ENCODE peak calls at places on chromosomes 12 and 14, in ten cellular contexts. E, N, A, O, U, R, V, S, Y and K are unnamed samples.

GRCh38 chr14:86510503-86510902 is 980.6 kb downstream of the FLRT2 start:
- DNase-seq in E (no peak), O (no peak), N (no peak), A (peak), U (no peak), Y (no peak), S (no peak), V (no peak), R (no peak), K (no peak)

GRCh38 chr12:57124259-57124877 is 3.9 kb upstream of the LRP1 start:
- DNase-seq in O (peak), R (peak), A (peak), N (peak), Y (peak), U (peak), S (peak), V (peak), E (peak), K (peak)

GRCh38 chr14:56338674-56339073 is 220.5 kb downstream of the PELI2 start:
- DNase-seq in V (no peak), A (peak), O (no peak), N (no peak), E (no peak), Y (no peak), R (no peak), S (no peak), U (no peak), K (no peak)

GRCh38 chr12:32918890-32919791 is 22.6 kb upstream of the PKP2 start:
- DNase-seq in R (no peak), O (no peak), V (no peak), U (peak), Y (no peak), A (peak), S (peak), N (peak), E (no peak), K (peak)

GRCh38 chr14:104827173-104828055 is 26.5 kb downstream of the ZBTB42 start:
- DNase-seq in U (peak), N (peak), R (peak), O (peak), Y (peak), E (no peak), A (peak), S (peak), V (no peak), K (peak)

GRCh38 chr12:52059582-52060497 is 8.6 kb downstream of the NR4A1 start:
- DNase-seq in E (no peak), Y (no peak), U (no peak), A (peak), V (no peak), S (no peak), O (no peak), N (no peak), R (no peak), K (no peak)

GRCh38 chr12:31298510-31298904 is 27.4 kb downstream of the SINHCAF start:
- DNase-seq in S (no peak), R (no peak), Y (no peak), E (no peak), U (no peak), V (no peak), A (no peak), N (no peak), O (no peak), K (no peak)

GRCh38 chr12:31582155-31582554 is 8.8 kb downstream of the DENND5B start:
- DNase-seq in R (no peak), U (no peak), V (no peak), E (no peak), A (peak), Y (no peak), N (no peak), S (no peak), O (no peak), K (no peak)

GRCh38 chr12:53973093-53974042 is at the start of gene HOXC11:
- DNase-seq in U (no peak), E (no peak), V (no peak), S (peak), Y (peak), O (no peak), R (no peak), N (no peak), A (no peak), K (peak)

GRCh38 chr14:61565836-61566536 is 129.3 kb upstream of the HIF1A start:
- DNase-seq in E (no peak), N (no peak), Y (no peak), V (no peak), A (peak), O (no peak), U (no peak), R (no peak), S (no peak), K (no peak)

GRCh38 chr12:48160807-48161206 is 3.5 kb upstream of the ASB8 start:
- DNase-seq in E (peak), R (no peak), Y (no peak), S (no peak), V (no peak), N (no peak), U (no peak), O (no peak), A (no peak), K (no peak)

GRCh38 chr12:105462841-105463240 is 132.3 kb downstream of the C12orf75 start:
- DNase-seq in U (no peak), V (no peak), O (no peak), S (no peak), Y (no peak), A (peak), R (no peak), E (no peak), N (no peak), K (no peak)

GRCh38 chr12:109994262-109995175 is 1.6 kb downstream of the GIT2 start:
- DNase-seq in U (no peak), E (no peak), A (no peak), S (no peak), N (no peak), Y (no peak), V (no peak), O (no peak), R (no peak), K (no peak)

GRCh38 chr12:124506145-124506831 is 61.1 kb downstream of the NCOR2 start:
- DNase-seq in O (no peak), N (peak), Y (peak), R (peak), E (peak), A (no peak), V (no peak), S (peak), U (peak), K (peak)

GRCh38 chr14:50063876-50064420 is 52.4 kb downstream of the VCPKMT start:
- DNase-seq in A (no peak), S (no peak), E (no peak), Y (no peak), R (no peak), N (no peak), O (no peak), V (no peak), U (no peak), K (no peak)

GRCh38 chr12:538731-539539 is 79.2 kb downstream of the B4GALNT3 start:
- DNase-seq in O (no peak), R (peak), S (no peak), V (no peak), N (no peak), E (no peak), A (peak), Y (no peak), U (no peak), K (no peak)

GRCh38 chr12:93813972-93814821 is 137.0 kb downstream of the CRADD start:
- DNase-seq in N (no peak), A (peak), V (peak), R (peak), U (no peak), S (no peak), E (peak), Y (no peak), O (no peak), K (no peak)

GRCh38 chr14:84003316-84003715 is 1526.6 kb upstream of the FLRT2 start:
- DNase-seq in Y (no peak), E (no peak), R (no peak), N (no peak), U (no peak), V (no peak), A (no peak), S (no peak), O (no peak), K (peak)